ENCODE peak calls at places on chromosomes 4 and X, in ten cellular contexts. Q, D, V, K, J, W, P, Z, M and H are unnamed samples.

GRCh38 chrX:17706676-17707075 is 30.6 kb upstream of the SCML1 start:
- DNase-seq in Q (no peak), D (peak; percentile 66), V (peak; percentile 79), K (peak; percentile 73), J (no peak), W (no peak), P (no peak), Z (no peak), M (no peak), H (peak; percentile 81)

GRCh38 chrX:153771686-153772607 is 7.9 kb downstream of the PLXNB3 start:
- DNase-seq in Q (no peak), D (no peak), V (no peak), K (no peak), J (no peak), W (peak; percentile 40), P (no peak), Z (no peak), M (no peak), H (no peak)

GRCh38 chr4:186554890-186555827 is at the start of gene MTNR1A:
- DNase-seq in Q (no peak), D (no peak), V (no peak), K (peak; percentile 22), J (no peak), W (no peak), P (peak; percentile 34), Z (no peak), M (no peak), H (no peak)

GRCh38 chr4:145183581-145183980 is 3.2 kb upstream of the OTUD4 start:
- DNase-seq in Q (no peak), D (no peak), V (no peak), K (no peak), J (no peak), W (no peak), P (no peak), Z (no peak), M (no peak), H (no peak)

GRCh38 chr4:139951051-139951450 is 202.9 kb downstream of the MAML3 start:
- DNase-seq in Q (no peak), D (peak; percentile 72), V (peak; percentile 39), K (peak; percentile 35), J (no peak), W (no peak), P (no peak), Z (no peak), M (no peak), H (peak; percentile 51)

GRCh38 chr4:19349416-19349815 is 902.3 kb upstream of the SLIT2 start:
- DNase-seq in Q (no peak), D (no peak), V (peak; percentile 58), K (peak; percentile 12), J (no peak), W (no peak), P (no peak), Z (no peak), M (no peak), H (no peak)

GRCh38 chr4:92646826-92647225 is 343.1 kb downstream of the GRID2 start:
- DNase-seq in Q (no peak), D (no peak), V (no peak), K (no peak), J (no peak), W (no peak), P (no peak), Z (no peak), M (no peak), H (no peak)

GRCh38 chrX:64975491-64975890 is 759 bp downstream of the ZC4H2 start:
- DNase-seq in Q (no peak), D (peak; percentile 2), V (peak; percentile 9), K (peak; percentile 15), J (peak; percentile 15), W (no peak), P (peak; percentile 27), Z (peak; percentile 20), M (peak; percentile 2), H (no peak)

GRCh38 chr4:166309286-166309685 is 436.2 kb downstream of the TLL1 start:
- DNase-seq in Q (no peak), D (no peak), V (no peak), K (no peak), J (no peak), W (no peak), P (no peak), Z (no peak), M (no peak), H (peak; percentile 22)

GRCh38 chr4:121397941-121398601 is 17.3 kb upstream of the QRFPR start:
- DNase-seq in Q (no peak), D (no peak), V (peak; percentile 43), K (no peak), J (no peak), W (no peak), P (no peak), Z (peak; percentile 47), M (no peak), H (no peak)

GRCh38 chrX:8636442-8636841 is 95.5 kb downstream of the ANOS1 start:
- DNase-seq in Q (no peak), D (no peak), V (no peak), K (no peak), J (no peak), W (no peak), P (no peak), Z (no peak), M (no peak), H (no peak)

GRCh38 chr4:56764775-56765174 is 56.7 kb downstream of the SPINK2 start:
- DNase-seq in Q (no peak), D (no peak), V (peak; percentile 22), K (peak; percentile 18), J (no peak), W (no peak), P (no peak), Z (no peak), M (no peak), H (peak; percentile 33)

GRCh38 chr4:113471141-113471860 is 290.2 kb downstream of the CAMK2D start:
- DNase-seq in Q (no peak), D (no peak), V (no peak), K (peak; percentile 58), J (no peak), W (no peak), P (no peak), Z (no peak), M (no peak), H (no peak)

GRCh38 chrX:29911673-29912072 is 303.7 kb upstream of the MAGEB2 start:
- DNase-seq in Q (no peak), D (no peak), V (no peak), K (no peak), J (no peak), W (no peak), P (no peak), Z (no peak), M (no peak), H (no peak)
- TF ChIP-seq CTCF in Q (no peak), D (no peak), V (no peak), K (no peak), J (no peak), W (peak; percentile 28), P (no peak), Z (no peak), M (no peak), H (peak; percentile 42)

GRCh38 chr4:172390341-172390740 is 577.1 kb downstream of the GALNTL6 start:
- DNase-seq in Q (no peak), D (no peak), V (peak; percentile 93), K (no peak), J (no peak), W (peak; percentile 69), P (no peak), Z (no peak), M (no peak), H (no peak)

GRCh38 chr4:172393220-172393619 is 580.0 kb downstream of the GALNTL6 start:
- DNase-seq in Q (no peak), D (no peak), V (no peak), K (no peak), J (no peak), W (no peak), P (no peak), Z (no peak), M (no peak), H (no peak)

GRCh38 chr4:172392741-172393140 is 579.5 kb downstream of the GALNTL6 start:
- DNase-seq in Q (no peak), D (no peak), V (no peak), K (no peak), J (no peak), W (no peak), P (no peak), Z (no peak), M (no peak), H (no peak)
- TF ChIP-seq CTCF in Q (no peak), D (no peak), V (no peak), K (no peak), J (no peak), W (no peak), P (no peak), Z (no peak), M (no peak), H (no peak)

DNA sequence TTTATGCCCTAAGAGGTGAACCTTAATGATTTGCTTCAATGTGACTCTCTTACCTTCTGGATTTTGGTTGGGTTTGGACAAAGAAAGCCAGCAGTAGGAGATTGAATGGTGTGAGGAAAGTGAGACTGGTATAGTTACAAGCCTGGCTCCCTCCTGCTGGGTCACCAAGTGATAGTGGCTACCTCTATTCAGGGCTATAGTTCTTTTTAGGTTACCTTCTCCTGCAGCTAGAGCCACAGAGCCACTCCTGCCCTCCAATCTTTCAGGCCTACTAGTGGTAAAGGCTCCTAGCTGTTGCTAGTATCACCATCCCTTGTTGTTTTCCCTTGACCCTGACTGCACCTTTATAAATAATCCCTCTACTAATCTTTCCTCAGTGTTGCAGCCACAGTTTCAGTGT is 82.5 kb downstream of the SRPX start:
- DNase-seq in Q (no peak), D (no peak), V (no peak), K (no peak), J (no peak), W (no peak), P (no peak), Z (no peak), M (no peak), H (no peak)
- TF ChIP-seq CTCF in Q (no peak), D (no peak), V (no peak), K (no peak), J (no peak), W (no peak), P (no peak), Z (no peak), M (no peak), H (no peak)

GRCh38 chr4:112145326-112145819 is at the start of gene FAM241A:
- DNase-seq in Q (peak; percentile 94), D (peak; percentile 70), V (peak; percentile 49), K (peak; percentile 81), J (peak; percentile 92), W (peak; percentile 80), P (peak; percentile 91), Z (peak; percentile 90), M (peak; percentile 91), H (peak; percentile 49)

GRCh38 chr4:112147697-112148096 is 2.4 kb downstream of the FAM241A start:
- DNase-seq in Q (no peak), D (no peak), V (no peak), K (peak; percentile 74), J (no peak), W (no peak), P (no peak), Z (peak; percentile 26), M (no peak), H (no peak)

GRCh38 chr4:112144546-112145325 is 518 bp upstream of the FAM241A start:
- DNase-seq in Q (peak; percentile 63), D (no peak), V (no peak), K (no peak), J (no peak), W (no peak), P (no peak), Z (peak; percentile 21), M (peak; percentile 2), H (no peak)

GRCh38 chr4:112142152-112142551 is 3.1 kb upstream of the FAM241A start:
- DNase-seq in Q (no peak), D (no peak), V (no peak), K (no peak), J (no peak), W (no peak), P (no peak), Z (no peak), M (no peak), H (no peak)

GRCh38 chr4:112145820-112146813 is 863 bp downstream of the FAM241A start:
- DNase-seq in Q (peak; percentile 71), D (peak; percentile 28), V (peak; percentile 58), K (peak; percentile 63), J (peak; percentile 53), W (peak; percentile 51), P (peak; percentile 71), Z (peak; percentile 40), M (peak; percentile 61), H (peak; percentile 16)
- TF ChIP-seq CTCF in Q (peak; percentile 31), D (peak; percentile 42), V (peak; percentile 19), K (peak; percentile 21), J (peak; percentile 10), W (peak; percentile 18), P (no peak), Z (no peak), M (no peak), H (peak; percentile 53)